ENCODE peak calls at places on chromosomes 1 and 21, in eight cellular contexts. T, V, Y, F, C, H, Z and S are unnamed samples. For H3K4me1, the result is how much of the 10 kb centered on the place peaks cover.

GRCh38 chr1:157117527-157118057 is 18.0 kb upstream of the ETV3L start:
- DNase-seq in T (peak), V (no peak), Y (no peak), F (no peak), C (no peak), H (no peak), Z (no peak), S (no peak)

GRCh38 chr21:31952828-31953227 is 80.0 kb downstream of the HUNK start:
- DNase-seq in T (no peak), V (no peak), Y (no peak), F (no peak), C (no peak), H (no peak), Z (no peak), S (no peak)

GRCh38 chr1:179127163-179127895 is 45.5 kb downstream of the TOR3A start:
- DNase-seq in T (no peak), V (no peak), Y (peak), F (no peak), C (no peak), H (no peak), Z (no peak), S (no peak)

GRCh38 chr1:208985231-208985630 is 598.3 kb upstream of the CAMK1G start:
- DNase-seq in T (no peak), V (no peak), Y (no peak), F (no peak), C (no peak), H (no peak), Z (no peak), S (no peak)

GRCh38 chr1:98157524-98158293 is 236.9 kb upstream of the DPYD start:
- DNase-seq in T (no peak), V (no peak), Y (peak), F (no peak), C (no peak), H (no peak), Z (no peak), S (no peak)

GRCh38 chr1:28835237-28835650 is 23.3 kb downstream of the OPRD1 start:
- DNase-seq in T (no peak), V (no peak), Y (no peak), F (no peak), C (no peak), H (no peak), Z (no peak), S (no peak)

GRCh38 chr1:48498096-48498791 is 26.2 kb upstream of the SPATA6 start:
- DNase-seq in T (peak), V (peak), Y (peak), F (peak), C (peak), H (peak), Z (no peak), S (peak)

GRCh38 chr1:29838738-29839320 is 602.5 kb downstream of the PTPRU start:
- DNase-seq in T (no peak), V (no peak), Y (no peak), F (no peak), C (no peak), H (no peak), Z (no peak), S (no peak)

GRCh38 chr1:5419501-5419900 is 572.7 kb downstream of the NPHP4 start:
- DNase-seq in T (no peak), V (no peak), Y (no peak), F (no peak), C (no peak), H (no peak), Z (no peak), S (no peak)

GRCh38 chr1:76254165-76255043 is 179.9 kb downstream of the ST6GALNAC3 start:
- DNase-seq in T (no peak), V (no peak), Y (peak), F (no peak), C (no peak), H (no peak), Z (no peak), S (no peak)

GRCh38 chr1:77459881-77460280 is 178.1 kb downstream of the AK5 start:
- DNase-seq in T (no peak), V (no peak), Y (peak), F (no peak), C (no peak), H (no peak), Z (no peak), S (no peak)

GRCh38 chr1:18960409-18960808 is 3.9 kb upstream of the IFFO2 start:
- DNase-seq in T (peak), V (no peak), Y (no peak), F (no peak), C (no peak), H (no peak), Z (no peak), S (no peak)

GRCh38 chr21:44425895-44426662 is 29.2 kb upstream of the LRRC3 start:
- DNase-seq in T (peak), V (no peak), Y (no peak), F (no peak), C (no peak), H (no peak), Z (no peak), S (peak)

GRCh38 chr21:44354775-44355771 is 1.7 kb downstream of the TRPM2 start:
- DNase-seq in T (no peak), V (no peak), Y (no peak), F (no peak), C (no peak), H (no peak), Z (peak), S (no peak)

GRCh38 chr1:77060000-77060399 is 159.2 kb downstream of the PIGK start:
- DNase-seq in T (no peak), V (no peak), Y (no peak), F (no peak), C (no peak), H (no peak), Z (no peak), S (no peak)

GRCh38 chr1:53278294-53278693 is 40.0 kb upstream of the MAGOH start:
- DNase-seq in T (peak), V (peak), Y (peak), F (peak), C (peak), H (peak), Z (no peak), S (peak)

GRCh38 chr21:46111193-46111571 is 13.3 kb downstream of the COL6A2 start:
- DNase-seq in T (no peak), V (peak), Y (no peak), F (no peak), C (no peak), H (no peak), Z (no peak), S (peak)

GRCh38 chr1:153617677-153618076 is 1.6 kb upstream of the S100A14 start:
- DNase-seq in T (peak), V (peak), Y (peak), F (no peak), C (peak), H (no peak), Z (no peak), S (no peak)

GRCh38 chr1:241749041-241749798 is 97.1 kb downstream of the WDR64 start:
- DNase-seq in T (no peak), V (no peak), Y (peak), F (no peak), C (no peak), H (no peak), Z (no peak), S (no peak)

GRCh38 chr1:48794815-48795214 is 18.1 kb upstream of the BEND5 start:
- DNase-seq in T (no peak), V (no peak), Y (peak), F (no peak), C (no peak), H (no peak), Z (no peak), S (no peak)

GRCh38 chr1:115814685-115815398 is 26.1 kb downstream of the NHLH2 start:
- DNase-seq in T (no peak), V (no peak), Y (no peak), F (no peak), C (no peak), H (no peak), Z (no peak), S (no peak)

GRCh38 chr1:183883629-183884028 is 78.7 kb downstream of the RGL1 start:
- DNase-seq in T (no peak), V (no peak), Y (peak), F (no peak), C (no peak), H (no peak), Z (no peak), S (peak)

GRCh38 chr1:212500986-212501385 is 68.3 kb downstream of the NENF start:
- DNase-seq in T (no peak), V (no peak), Y (peak), F (no peak), C (no peak), H (no peak), Z (no peak), S (no peak)

GRCh38 chr1:41348394-41348793 is 12.8 kb upstream of the FOXO6 start:
- DNase-seq in T (no peak), V (no peak), Y (no peak), F (no peak), C (no peak), H (no peak), Z (no peak), S (no peak)

GRCh38 chr1:229066591-229066990 is 204.3 kb upstream of the RAB4A start:
- DNase-seq in T (no peak), V (no peak), Y (no peak), F (no peak), C (no peak), H (no peak), Z (no peak), S (no peak)

GRCh38 chr1:14913475-14914155 is 239.9 kb upstream of the TMEM51 start:
- DNase-seq in T (no peak), V (no peak), Y (no peak), F (no peak), C (no peak), H (no peak), Z (peak), S (no peak)

GRCh38 chr1:245512980-245513578 is 358.3 kb downstream of the KIF26B start:
- DNase-seq in T (no peak), V (no peak), Y (peak), F (no peak), C (no peak), H (no peak), Z (no peak), S (no peak)

GRCh38 chr21:33729631-33730030 is 87.3 kb downstream of the ITSN1 start:
- DNase-seq in T (no peak), V (no peak), Y (no peak), F (no peak), C (no peak), H (no peak), Z (no peak), S (no peak)

GRCh38 chr1:47023268-47024137 is at the start of gene CYP4X1:
- DNase-seq in T (no peak), V (no peak), Y (peak), F (no peak), C (peak), H (no peak), Z (no peak), S (peak)

GRCh38 chr1:211752951-211753486 is 77.5 kb downstream of the LPGAT1 start:
- DNase-seq in T (no peak), V (no peak), Y (no peak), F (no peak), C (no peak), H (no peak), Z (no peak), S (no peak)

DNA sequence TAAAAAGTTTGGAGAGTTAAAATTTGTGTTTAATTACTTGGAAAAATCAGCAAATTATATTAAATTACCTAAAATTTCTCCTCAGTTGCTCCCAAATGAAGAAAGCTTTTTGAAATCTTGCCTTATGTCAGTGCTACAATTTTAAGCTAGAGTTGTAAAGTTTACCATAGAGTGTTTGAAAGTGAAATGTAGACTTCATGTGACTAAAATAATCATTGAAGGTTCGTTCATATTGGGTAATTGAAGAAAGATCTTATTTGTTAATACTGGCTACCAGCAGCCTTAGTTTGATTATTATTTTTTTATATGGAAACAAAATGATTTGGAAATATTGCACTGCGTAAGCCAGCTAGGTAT is 4.4 kb downstream of the DYRK1A start:
- DNase-seq in T (no peak), V (no peak), Y (no peak), F (no peak), C (no peak), H (no peak), Z (no peak), S (no peak)
- H3K4me3 ChIP-seq in T (no peak), V (peak), Y (peak), F (no peak), C (peak), H (peak), Z (peak), S (no peak)

GRCh38 chr1:15953294-15953771 is 22.6 kb downstream of the ZBTB17 start:
- DNase-seq in T (no peak), V (no peak), Y (peak), F (no peak), C (no peak), H (no peak), Z (no peak), S (no peak)

GRCh38 chr1:15955552-15955951 is 20.3 kb downstream of the ZBTB17 start:
- DNase-seq in T (no peak), V (no peak), Y (no peak), F (no peak), C (no peak), H (no peak), Z (no peak), S (no peak)

GRCh38 chr1:15953791-15954201 is 22.1 kb downstream of the ZBTB17 start:
- DNase-seq in T (no peak), V (no peak), Y (no peak), F (no peak), C (no peak), H (no peak), Z (no peak), S (no peak)

GRCh38 chr1:15952317-15953258 is 23.3 kb downstream of the ZBTB17 start:
- DNase-seq in T (peak), V (no peak), Y (peak), F (peak), C (no peak), H (no peak), Z (no peak), S (no peak)

DNA sequence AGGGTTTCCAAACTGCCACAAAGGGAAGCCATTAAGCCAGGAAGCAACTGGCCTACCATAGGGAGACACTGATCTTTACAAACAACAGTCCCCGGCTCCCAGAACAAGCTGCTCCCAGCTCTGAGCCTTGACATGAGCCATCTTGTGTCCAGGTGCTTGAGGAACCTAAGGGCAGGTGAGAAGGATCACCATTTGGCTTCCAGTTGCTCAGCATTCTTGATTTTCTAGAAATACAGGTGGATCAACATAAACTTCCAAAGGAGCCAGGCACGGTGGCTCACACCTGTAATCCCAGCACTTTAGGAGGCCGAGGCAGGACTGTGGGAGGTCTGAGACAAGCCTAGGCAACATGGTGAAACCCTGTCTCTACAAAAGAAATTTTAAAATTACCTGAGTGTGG is 21.6 kb downstream of the ZBTB17 start:
- DNase-seq in T (peak), V (no peak), Y (no peak), F (no peak), C (no peak), H (no peak), Z (no peak), S (no peak)
- H3K4me1 ChIP-seq in T (half or more), V (half or more), Y (half or more), F (under half), C (under half), H (under half), Z (under half), S (under half)

GRCh38 chr1:94614168-94614815 is 72.7 kb upstream of the F3 start:
- DNase-seq in T (no peak), V (no peak), Y (no peak), F (no peak), C (no peak), H (no peak), Z (no peak), S (no peak)

GRCh38 chr1:94612081-94612480 is 70.5 kb upstream of the F3 start:
- DNase-seq in T (no peak), V (no peak), Y (no peak), F (no peak), C (no peak), H (no peak), Z (no peak), S (no peak)

GRCh38 chr1:94614980-94615379 is 73.4 kb upstream of the F3 start:
- DNase-seq in T (no peak), V (no peak), Y (no peak), F (no peak), C (no peak), H (no peak), Z (no peak), S (no peak)

GRCh38 chr1:94609619-94610018 is 68.1 kb upstream of the F3 start:
- DNase-seq in T (no peak), V (no peak), Y (no peak), F (no peak), C (no peak), H (no peak), Z (no peak), S (no peak)

DNA sequence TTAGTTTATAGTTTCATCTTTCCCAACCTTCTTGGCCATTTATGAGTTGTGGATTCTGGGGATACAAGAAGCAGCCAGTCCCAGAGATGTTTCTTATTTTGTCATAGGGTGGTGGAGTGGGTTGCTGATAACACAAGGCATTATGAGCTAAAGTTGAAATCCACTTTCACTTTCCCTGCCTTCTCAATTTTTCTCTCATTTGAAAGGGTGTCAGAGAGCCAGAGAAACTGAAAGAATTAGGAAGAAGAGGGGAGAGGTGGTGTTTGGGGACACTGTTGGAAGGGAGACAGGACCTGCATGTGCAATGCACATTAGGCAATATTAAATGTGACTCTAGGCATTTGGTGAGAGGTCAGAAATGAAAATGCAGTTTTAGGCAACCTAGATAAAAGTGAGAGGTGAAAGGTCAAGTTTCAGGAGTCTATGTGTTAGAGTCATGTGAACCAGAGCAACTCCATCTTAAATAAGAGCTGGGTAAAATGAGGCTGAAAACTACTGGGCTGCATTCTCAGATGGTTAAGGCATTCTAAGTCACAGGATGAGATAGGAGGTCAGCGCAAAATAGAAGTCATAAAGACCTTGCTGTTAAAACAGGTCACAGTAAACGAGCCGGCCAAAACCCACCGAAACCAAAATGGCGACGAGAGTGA is 71.1 kb upstream of the F3 start:
- DNase-seq in T (no peak), V (no peak), Y (no peak), F (no peak), C (no peak), H (no peak), Z (no peak), S (no peak)
- H3K27ac ChIP-seq in T (no peak), V (no peak), Y (no peak), F (no peak), C (peak), H (no peak), Z (no peak), S (no peak)

DNA sequence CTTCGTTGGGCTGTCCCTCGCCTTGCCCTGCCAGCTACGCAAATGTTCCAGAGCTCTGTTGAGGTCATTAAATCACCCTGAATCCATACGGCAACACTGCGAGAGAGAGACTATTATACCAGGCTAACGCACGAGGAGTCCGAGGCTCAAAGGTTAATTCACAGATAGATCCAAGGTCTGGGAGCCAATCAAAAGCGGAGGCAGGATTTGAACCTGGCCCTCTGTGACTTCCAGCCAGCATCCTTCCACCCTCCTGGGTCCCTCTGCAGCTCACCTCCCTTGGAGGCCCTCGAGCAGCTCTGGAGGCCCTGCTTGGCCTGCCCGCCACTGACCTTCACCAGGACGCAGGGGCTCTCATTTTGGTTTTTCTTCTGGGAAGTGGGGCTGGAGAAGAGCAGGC is 42.1 kb downstream of the KIAA1614 start:
- DNase-seq in T (peak), V (no peak), Y (no peak), F (no peak), C (no peak), H (no peak), Z (no peak), S (no peak)
- H3K4me3 ChIP-seq in T (no peak), V (peak), Y (peak), F (peak), C (peak), H (peak), Z (no peak), S (peak)